ENCODE peak calls at places on chromosomes 13 and 19, in five cellular contexts. J is left lung, X is heart right ventricle, Y is GM23248, W is NCI-H1417. H is an unnamed sample.

GRCh38 chr19:19324059-19324755 is 3.6 kb downstream of the MAU2 start:
- DNase-seq in J (no peak), W (no peak), X (no peak), Y (no peak), H (no peak)

GRCh38 chr19:48587387-48587786 is 19.2 kb upstream of the SPACA4 start:
- DNase-seq in Y (no peak), J (no peak), W (no peak), X (no peak), H (no peak)

GRCh38 chr13:71632721-71633120 is 234.3 kb downstream of the DACH1 start:
- DNase-seq in J (no peak), W (no peak), Y (no peak), X (no peak), H (no peak)

GRCh38 chr13:33723772-33724435 is 94.0 kb upstream of the RFC3 start:
- DNase-seq in X (peak; percentile 86), W (peak; percentile 82), Y (peak; percentile 90), J (peak; percentile 79), H (peak; percentile 89)

GRCh38 chr19:33347300-33347699 is 26.2 kb upstream of the CEBPG start:
- DNase-seq in J (no peak), W (no peak), X (no peak), Y (no peak), H (no peak)

GRCh38 chr13:99553033-99553432 is 51.8 kb downstream of the TM9SF2 start:
- DNase-seq in X (no peak), Y (no peak), W (no peak), J (no peak), H (no peak)

GRCh38 chr19:39661565-39661964 is 5.9 kb downstream of the LGALS16 start:
- DNase-seq in X (no peak), J (no peak), W (no peak), Y (no peak), H (no peak)

GRCh38 chr19:49425922-49426592 is 869 bp downstream of the GFY start:
- DNase-seq in W (peak; percentile 91), X (no peak), J (no peak), Y (peak; percentile 72), H (peak; percentile 88)

GRCh38 chr19:40461669-40462221 is 3.8 kb downstream of the BLVRB start:
- DNase-seq in J (peak; percentile 73), Y (no peak), W (no peak), X (no peak), H (no peak)

GRCh38 chr19:6118043-6118442 is 7.7 kb upstream of the RFX2 start:
- DNase-seq in X (no peak), J (no peak), W (no peak), Y (no peak), H (no peak)

GRCh38 chr13:74794147-74794546 is 659.9 kb upstream of the KLF12 start:
- DNase-seq in Y (no peak), X (no peak), W (no peak), J (no peak), H (no peak)

GRCh38 chr19:49793561-49793840 is 19.6 kb downstream of the FUZ start:
- DNase-seq in W (no peak), X (no peak), J (no peak), Y (peak; percentile 73), H (no peak)

GRCh38 chr13:25085125-25085742 is 10.7 kb upstream of the PABPC3 start:
- DNase-seq in J (no peak), W (peak; percentile 46), X (no peak), Y (peak; percentile 63), H (peak; percentile 37)

GRCh38 chr19:7788178-7788932 is 25.3 kb downstream of the CLEC4M start:
- DNase-seq in J (no peak), Y (no peak), X (no peak), W (no peak), H (peak; percentile 26)

GRCh38 chr19:58229255-58229639 is 533 bp downstream of the ZNF544 start:
- DNase-seq in J (no peak), Y (peak; percentile 65), X (peak; percentile 13), W (no peak), H (peak; percentile 50)

GRCh38 chr13:100887729-100888151 is 213.1 kb upstream of the TMTC4 start:
- DNase-seq in J (no peak), Y (peak; percentile 93), X (no peak), W (no peak), H (peak; percentile 5)

GRCh38 chr13:111868716-111869115 is 198.2 kb upstream of the SOX1 start:
- DNase-seq in J (no peak), W (no peak), X (no peak), Y (no peak), H (no peak)

GRCh38 chr13:31204592-31204991 is 4.8 kb downstream of the B3GLCT start:
- DNase-seq in W (no peak), Y (peak; percentile 83), X (no peak), J (no peak), H (peak; percentile 67)

GRCh38 chr19:30681162-30681996 is 309.2 kb downstream of the ZNF536 start:
- DNase-seq in X (no peak), Y (no peak), J (no peak), W (no peak), H (no peak)

GRCh38 chr13:49369876-49370275 is 74.0 kb downstream of the CAB39L start:
- DNase-seq in X (no peak), Y (no peak), W (no peak), J (no peak), H (no peak)

H was measured in NCI-H69.